ENCODE peak calls at places on chromosomes 2 and 18, in seven cellular contexts. C, Y, F, E, S, U and O are unnamed samples.

GRCh38 chr18:56641714-56642331 is 3.4 kb upstream of the TXNL1 start:
- DNase-seq in C (no peak), Y (no peak), F (peak; percentile 10), E (no peak), S (no peak), U (peak; percentile 77), O (no peak)

GRCh38 chr18:11323359-11323819 is 174.0 kb upstream of the PIEZO2 start:
- DNase-seq in C (no peak), Y (no peak), F (no peak), E (peak; percentile 39), S (no peak), U (peak; percentile 94), O (no peak)

GRCh38 chr18:61549411-61549810 is 216.2 kb downstream of the CDH20 start:
- DNase-seq in C (no peak), Y (no peak), F (no peak), E (no peak), S (no peak), U (no peak), O (no peak)

GRCh38 chr2:107337209-107337898 is 451.4 kb upstream of the ST6GAL2 start:
- DNase-seq in C (no peak), Y (no peak), F (peak; percentile 52), E (peak; percentile 71), S (no peak), U (peak; percentile 6), O (peak; percentile 90)

GRCh38 chr18:8948471-8949149 is 153.9 kb upstream of the NDUFV2 start:
- DNase-seq in C (no peak), Y (no peak), F (peak; percentile 3), E (peak; percentile 77), S (no peak), U (peak; percentile 98), O (peak; percentile 27)

GRCh38 chr2:160674076-160674630 is 180.5 kb upstream of the RBMS1 start:
- DNase-seq in C (no peak), Y (no peak), F (no peak), E (no peak), S (no peak), U (peak; percentile 13), O (no peak)

GRCh38 chr2:222805591-222806304 is 55.1 kb upstream of the ACSL3 start:
- DNase-seq in C (no peak), Y (no peak), F (peak; percentile 36), E (peak; percentile 22), S (no peak), U (no peak), O (no peak)

GRCh38 chr18:42392416-42392815 is 437.4 kb downstream of the PIK3C3 start:
- DNase-seq in C (no peak), Y (no peak), F (no peak), E (no peak), S (no peak), U (no peak), O (no peak)

GRCh38 chr2:170141865-170142264 is 36.1 kb upstream of the MYO3B start:
- DNase-seq in C (no peak), Y (no peak), F (no peak), E (no peak), S (no peak), U (no peak), O (no peak)

GRCh38 chr2:217593732-217594131 is 409.1 kb downstream of the TNS1 start:
- DNase-seq in C (no peak), Y (no peak), F (no peak), E (no peak), S (no peak), U (no peak), O (no peak)

GRCh38 chr2:61262699-61263098 is 100.7 kb downstream of the C2orf74 start:
- DNase-seq in C (no peak), Y (no peak), F (no peak), E (no peak), S (no peak), U (peak; percentile 72), O (no peak)

GRCh38 chr2:191031256-191031655 is 17.3 kb upstream of the STAT1 start:
- DNase-seq in C (no peak), Y (no peak), F (no peak), E (no peak), S (no peak), U (no peak), O (no peak)

GRCh38 chr2:128279786-128280701 is 38.6 kb downstream of the HS6ST1 start:
- DNase-seq in C (peak; percentile 6), Y (peak; percentile 57), F (no peak), E (no peak), S (no peak), U (no peak), O (no peak)

GRCh38 chr18:79695269-79695668 is 15.7 kb downstream of the CTDP1 start:
- DNase-seq in C (no peak), Y (no peak), F (no peak), E (no peak), S (no peak), U (no peak), O (no peak)

GRCh38 chr2:95700554-95700953 is 108.8 kb downstream of the TRIM43 start:
- DNase-seq in C (no peak), Y (peak; percentile 45), F (no peak), E (no peak), S (no peak), U (no peak), O (no peak)

GRCh38 chr2:145593991-145594702 is 1074.2 kb upstream of the ZEB2 start:
- DNase-seq in C (no peak), Y (no peak), F (peak; percentile 45), E (peak; percentile 71), S (no peak), U (peak; percentile 97), O (peak; percentile 11)

GRCh38 chr2:80288576-80288975 is 16.0 kb downstream of the LRRTM1 start:
- DNase-seq in C (no peak), Y (peak; percentile 88), F (peak; percentile 10), E (no peak), S (no peak), U (no peak), O (no peak)

GRCh38 chr2:170224692-170225091 is 46.7 kb downstream of the MYO3B start:
- DNase-seq in C (no peak), Y (peak; percentile 81), F (no peak), E (no peak), S (no peak), U (no peak), O (no peak)

GRCh38 chr2:39119732-39120520 is 925 bp downstream of the SOS1 start:
- DNase-seq in C (peak; percentile 63), Y (peak; percentile 43), F (peak; percentile 62), E (peak; percentile 85), S (no peak), U (peak; percentile 66), O (no peak)

GRCh38 chr2:84849271-84849952 is 31.5 kb downstream of the TRABD2A start:
- DNase-seq in C (peak; percentile 48), Y (peak; percentile 81), F (no peak), E (no peak), S (no peak), U (peak; percentile 71), O (no peak)

GRCh38 chr2:238978507-238978906 is 130.6 kb downstream of the TWIST2 start:
- DNase-seq in C (no peak), Y (no peak), F (peak; percentile 69), E (no peak), S (no peak), U (no peak), O (peak; percentile 45)

GRCh38 chr18:70288851-70289328 is at the start of gene SOCS6:
- DNase-seq in C (peak; percentile 11), Y (peak; percentile 50), F (peak; percentile 37), E (peak; percentile 86), S (no peak), U (peak; percentile 76), O (no peak)

GRCh38 chr2:38264649-38265322 is 112.3 kb downstream of the ATL2 start:
- DNase-seq in C (no peak), Y (no peak), F (no peak), E (no peak), S (no peak), U (no peak), O (no peak)

GRCh38 chr2:9984217-9984739 is 32.8 kb downstream of the GRHL1 start:
- DNase-seq in C (peak; percentile 10), Y (peak; percentile 49), F (peak; percentile 74), E (peak; percentile 46), S (no peak), U (peak; percentile 63), O (peak; percentile 52)

GRCh38 chr2:84839851-84840250 is 41.0 kb downstream of the TRABD2A start:
- DNase-seq in C (no peak), Y (no peak), F (peak; percentile 52), E (no peak), S (no peak), U (no peak), O (no peak)

GRCh38 chr2:95238131-95238530 is 30.8 kb downstream of the ZNF892 start:
- DNase-seq in C (no peak), Y (no peak), F (no peak), E (no peak), S (no peak), U (no peak), O (no peak)

GRCh38 chr18:58161659-58162058 is 117.6 kb downstream of the NEDD4L start:
- DNase-seq in C (no peak), Y (no peak), F (peak; percentile 60), E (no peak), S (no peak), U (peak; percentile 55), O (no peak)

GRCh38 chr18:36652503-36652902 is 176.3 kb downstream of the TPGS2 start:
- DNase-seq in C (no peak), Y (no peak), F (no peak), E (no peak), S (no peak), U (no peak), O (no peak)

GRCh38 chr2:191030521-191031154 is 16.7 kb upstream of the STAT1 start:
- DNase-seq in C (peak; percentile 39), Y (peak; percentile 43), F (peak; percentile 68), E (peak; percentile 41), S (no peak), U (peak; percentile 69), O (no peak)

GRCh38 chr2:191571163-191571769 is 106.7 kb upstream of the NABP1 start:
- DNase-seq in C (no peak), Y (peak; percentile 54), F (peak; percentile 70), E (peak; percentile 48), S (no peak), U (peak; percentile 68), O (peak; percentile 68)

GRCh38 chr2:129606496-129607270 is 372.8 kb upstream of the RAB6C start:
- DNase-seq in C (no peak), Y (peak; percentile 12), F (no peak), E (no peak), S (no peak), U (no peak), O (no peak)

GRCh38 chr2:204453730-204454167 is 91.5 kb upstream of the PARD3B start:
- DNase-seq in C (no peak), Y (no peak), F (peak; percentile 66), E (peak; percentile 16), S (no peak), U (peak; percentile 13), O (peak; percentile 65)

GRCh38 chr2:161480123-161480522 is 64.0 kb downstream of the TBR1 start:
- DNase-seq in C (no peak), Y (no peak), F (no peak), E (no peak), S (no peak), U (no peak), O (no peak)

GRCh38 chr2:230282936-230283335 is 44.1 kb upstream of the SP140L start:
- DNase-seq in C (no peak), Y (no peak), F (no peak), E (no peak), S (no peak), U (no peak), O (no peak)

GRCh38 chr2:233094614-233095013 is 34.5 kb downstream of the INPP5D start:
- DNase-seq in C (no peak), Y (no peak), F (no peak), E (no peak), S (no peak), U (no peak), O (no peak)